ENCODE peak calls at places on chromosome 1, in nine cellular contexts. N, G, X, H, L, W, A, M and U are unnamed samples. For H3K4me1, the result is how much of the 10 kb centered on the place peaks cover.

GRCh38 chr1:229407206-229408026 is 26.5 kb downstream of the ACTA1 start:
- DNase-seq in X (no peak), M (no peak), N (no peak), A (no peak), L (peak), G (no peak), W (no peak), H (no peak), U (no peak)

GRCh38 chr1:237386362-237387143 is 344.6 kb downstream of the RYR2 start:
- DNase-seq in X (no peak), A (no peak), N (no peak), W (no peak), L (peak), H (no peak), M (peak), G (no peak), U (no peak)

GRCh38 chr1:32988665-32989064 is 24.1 kb upstream of the RNF19B start:
- DNase-seq in G (peak), W (no peak), A (no peak), M (peak), X (no peak), N (no peak), L (peak), H (no peak), U (no peak)

GRCh38 chr1:3065797-3066196 is 3.2 kb upstream of the PRDM16 start:
- DNase-seq in W (no peak), G (peak), A (no peak), X (no peak), N (no peak), H (no peak), M (no peak), L (no peak), U (no peak)

GRCh38 chr1:109792056-109792831 is 28.5 kb upstream of the EPS8L3 start:
- DNase-seq in L (peak), H (peak), G (peak), W (peak), X (no peak), M (peak), A (peak), N (peak), U (no peak)

GRCh38 chr1:88741413-88741812 is 57.3 kb downstream of the PKN2 start:
- DNase-seq in N (no peak), A (no peak), M (no peak), G (no peak), W (no peak), L (peak), X (no peak), H (no peak), U (no peak)

GRCh38 chr1:235843458-235843857 is 23.2 kb downstream of the LYST start:
- DNase-seq in A (no peak), L (peak), W (no peak), N (no peak), M (peak), X (no peak), H (no peak), G (no peak), U (no peak)

GRCh38 chr1:75795703-75796193 is 934 bp upstream of the MSH4 start:
- DNase-seq in G (no peak), H (no peak), X (no peak), A (no peak), M (no peak), W (no peak), N (no peak), L (no peak), U (no peak)

GRCh38 chr1:20634594-20635084 is 1.4 kb downstream of the PINK1 start:
- DNase-seq in G (no peak), M (no peak), H (no peak), A (peak), W (no peak), N (no peak), X (no peak), L (peak), U (no peak)

GRCh38 chr1:56436912-56437403 is 142.4 kb downstream of the PLPP3 start:
- DNase-seq in G (no peak), W (no peak), L (no peak), M (no peak), H (no peak), A (no peak), X (no peak), N (no peak), U (no peak)

GRCh38 chr1:32924881-32925344 is 23.7 kb upstream of the TMEM54 start:
- DNase-seq in G (no peak), X (no peak), M (no peak), A (no peak), W (peak), H (no peak), L (no peak), N (no peak), U (peak)

GRCh38 chr1:26853156-26853555 is 9.8 kb upstream of the SFN start:
- DNase-seq in X (peak), G (peak), L (peak), A (peak), H (peak), N (peak), M (peak), W (peak), U (peak)

GRCh38 chr1:160342520-160342919 is 530 bp downstream of the COPA start:
- DNase-seq in L (no peak), X (no peak), M (peak), A (no peak), W (no peak), G (no peak), N (no peak), H (no peak), U (no peak)

GRCh38 chr1:204829133-204829532 is 41.5 kb upstream of the NFASC start:
- DNase-seq in N (no peak), L (no peak), G (no peak), A (no peak), M (no peak), H (no peak), X (no peak), W (no peak), U (no peak)

GRCh38 chr1:75908717-75909152 is 23.5 kb downstream of the ASB17 start:
- DNase-seq in W (no peak), G (no peak), N (no peak), M (peak), A (no peak), H (no peak), L (peak), X (no peak), U (no peak)

GRCh38 chr1:85330711-85331290 is 54.4 kb upstream of the BCL10 start:
- DNase-seq in G (no peak), H (no peak), N (no peak), L (peak), A (peak), X (no peak), W (peak), M (peak), U (no peak)

GRCh38 chr1:165686971-165687433 is 11.4 kb downstream of the ALDH9A1 start:
- DNase-seq in M (no peak), H (no peak), A (no peak), N (no peak), L (no peak), G (no peak), W (no peak), X (no peak), U (no peak)

GRCh38 chr1:18884419-18884717 is 18.0 kb downstream of the ALDH4A1 start:
- DNase-seq in W (no peak), H (no peak), A (no peak), L (no peak), G (no peak), X (no peak), M (no peak), N (no peak), U (no peak)

GRCh38 chr1:189429610-189430009 is 1048.1 kb downstream of the BRINP3 start:
- DNase-seq in M (peak), W (no peak), G (no peak), L (peak), A (no peak), H (no peak), N (no peak), X (no peak), U (no peak)

GRCh38 chr1:200415693-200416593 is 6.1 kb upstream of the ZNF281 start:
- DNase-seq in G (peak), H (peak), L (peak), N (peak), W (no peak), X (no peak), M (peak), A (peak), U (no peak)

GRCh38 chr1:205437570-205437969 is 15.7 kb upstream of the LEMD1 start:
- DNase-seq in N (no peak), G (no peak), M (no peak), W (no peak), X (no peak), L (no peak), H (peak), A (no peak), U (no peak)

GRCh38 chr1:158227904-158228623 is 26.2 kb upstream of the CD1A start:
- DNase-seq in A (no peak), X (no peak), H (no peak), N (no peak), W (no peak), L (no peak), M (no peak), G (no peak), U (no peak)

GRCh38 chr1:245671966-245672767 is 517.4 kb downstream of the KIF26B start:
- DNase-seq in N (no peak), M (no peak), G (no peak), H (no peak), W (no peak), X (no peak), L (no peak), A (no peak), U (no peak)

GRCh38 chr1:57550092-57550491 is 126.2 kb upstream of the DAB1 start:
- DNase-seq in N (no peak), L (no peak), X (no peak), M (no peak), G (no peak), A (no peak), H (no peak), W (no peak), U (no peak)

GRCh38 chr1:76023669-76024407 is 50.7 kb upstream of the ST6GALNAC3 start:
- DNase-seq in A (no peak), M (no peak), X (no peak), W (no peak), G (no peak), L (peak), N (no peak), H (no peak), U (no peak)

GRCh38 chr1:45014403-45015028 is 2.5 kb downstream of the UROD start:
- DNase-seq in A (peak), L (peak), X (peak), W (peak), N (peak), M (peak), G (peak), H (peak), U (peak)

GRCh38 chr1:219174672-219175564 is 1.2 kb downstream of the LYPLAL1 start:
- DNase-seq in X (no peak), G (no peak), W (no peak), H (no peak), A (peak), M (peak), N (no peak), L (peak), U (no peak)

GRCh38 chr1:11784993-11785769 is 20.6 kb downstream of the MTHFR start:
- DNase-seq in N (no peak), M (peak), W (peak), G (peak), A (peak), X (no peak), L (peak), H (peak), U (peak)

GRCh38 chr1:153526132-153526543 is 9.7 kb downstream of the S100A6 start:
- DNase-seq in M (no peak), W (no peak), N (no peak), L (no peak), X (no peak), H (no peak), G (peak), A (no peak), U (no peak)

GRCh38 chr1:31064685-31065309 is 720 bp downstream of the PUM1 start:
- DNase-seq in M (peak), G (no peak), A (no peak), W (peak), H (peak), L (peak), N (no peak), X (no peak), U (peak)

GRCh38 chr1:73194965-73195364 is 912.6 kb upstream of the NEGR1 start:
- DNase-seq in A (no peak), W (no peak), H (no peak), X (no peak), N (no peak), M (no peak), L (no peak), G (no peak), U (no peak)

GRCh38 chr1:61588736-61589381 is 136.1 kb downstream of the TM2D1 start:
- DNase-seq in A (peak), L (peak), N (no peak), H (no peak), W (peak), M (peak), X (peak), G (no peak), U (peak)

GRCh38 chr1:183966487-183966886 is 71.0 kb downstream of the COLGALT2 start:
- DNase-seq in A (no peak), H (no peak), G (no peak), L (no peak), W (no peak), M (no peak), X (no peak), N (no peak), U (no peak)

GRCh38 chr1:239237912-239238311 is 148.5 kb upstream of the CHRM3 start:
- DNase-seq in M (no peak), N (no peak), L (no peak), G (no peak), H (no peak), X (no peak), W (no peak), A (no peak), U (no peak)

GRCh38 chr1:200359610-200360163 is 50.1 kb downstream of the ZNF281 start:
- DNase-seq in N (no peak), M (no peak), G (no peak), H (no peak), X (no peak), L (peak), W (no peak), A (no peak), U (no peak)

GRCh38 chr1:32993215-32993566 is 28.6 kb upstream of the RNF19B start:
- DNase-seq in N (no peak), W (no peak), M (no peak), L (no peak), X (no peak), A (no peak), H (no peak), G (peak), U (no peak)

GRCh38 chr1:54645806-54646676 is 4.5 kb downstream of the MROH7 start:
- DNase-seq in H (peak), M (no peak), G (peak), W (peak), A (no peak), N (peak), X (no peak), L (no peak), U (no peak)

GRCh38 chr1:183093821-183094287 is 70.6 kb downstream of the LAMC1 start:
- DNase-seq in M (no peak), L (peak), X (no peak), N (no peak), A (no peak), W (no peak), H (no peak), G (no peak), U (no peak)

GRCh38 chr1:36109041-36109679 is 15.9 kb downstream of the COL8A2 start:
- DNase-seq in X (peak), M (no peak), W (no peak), L (peak), G (no peak), A (no peak), N (no peak), H (no peak), U (no peak)

GRCh38 chr1:29516063-29516820 is 279.9 kb downstream of the PTPRU start:
- DNase-seq in L (no peak), H (no peak), G (peak), M (no peak), X (no peak), W (no peak), N (no peak), A (no peak), U (no peak)
- H3K4me1 ChIP-seq in L (under half), H (under half), G (under half), M (under half), X (under half), W (under half), N (under half), A (under half), U (under half)

GRCh38 chr1:21924503-21925005 is 12.6 kb downstream of the HSPG2 start:
- DNase-seq in G (peak), L (no peak), X (no peak), W (no peak), H (no peak), A (no peak), N (no peak), M (peak), U (no peak)
- H3K4me1 ChIP-seq in G (half or more), L (half or more), X (under half), W (half or more), H (under half), A (under half), N (half or more), M (half or more), U (under half)

GRCh38 chr1:42934111-42934510 is 24.6 kb downstream of the SLC2A1 start:
- DNase-seq in A (peak), N (no peak), L (no peak), G (peak), H (peak), X (no peak), M (no peak), W (no peak), U (no peak)
- H3K4me1 ChIP-seq in A (under half), N (under half), L (under half), G (under half), H (under half), X (half or more), M (under half), W (half or more), U (half or more)

DNA sequence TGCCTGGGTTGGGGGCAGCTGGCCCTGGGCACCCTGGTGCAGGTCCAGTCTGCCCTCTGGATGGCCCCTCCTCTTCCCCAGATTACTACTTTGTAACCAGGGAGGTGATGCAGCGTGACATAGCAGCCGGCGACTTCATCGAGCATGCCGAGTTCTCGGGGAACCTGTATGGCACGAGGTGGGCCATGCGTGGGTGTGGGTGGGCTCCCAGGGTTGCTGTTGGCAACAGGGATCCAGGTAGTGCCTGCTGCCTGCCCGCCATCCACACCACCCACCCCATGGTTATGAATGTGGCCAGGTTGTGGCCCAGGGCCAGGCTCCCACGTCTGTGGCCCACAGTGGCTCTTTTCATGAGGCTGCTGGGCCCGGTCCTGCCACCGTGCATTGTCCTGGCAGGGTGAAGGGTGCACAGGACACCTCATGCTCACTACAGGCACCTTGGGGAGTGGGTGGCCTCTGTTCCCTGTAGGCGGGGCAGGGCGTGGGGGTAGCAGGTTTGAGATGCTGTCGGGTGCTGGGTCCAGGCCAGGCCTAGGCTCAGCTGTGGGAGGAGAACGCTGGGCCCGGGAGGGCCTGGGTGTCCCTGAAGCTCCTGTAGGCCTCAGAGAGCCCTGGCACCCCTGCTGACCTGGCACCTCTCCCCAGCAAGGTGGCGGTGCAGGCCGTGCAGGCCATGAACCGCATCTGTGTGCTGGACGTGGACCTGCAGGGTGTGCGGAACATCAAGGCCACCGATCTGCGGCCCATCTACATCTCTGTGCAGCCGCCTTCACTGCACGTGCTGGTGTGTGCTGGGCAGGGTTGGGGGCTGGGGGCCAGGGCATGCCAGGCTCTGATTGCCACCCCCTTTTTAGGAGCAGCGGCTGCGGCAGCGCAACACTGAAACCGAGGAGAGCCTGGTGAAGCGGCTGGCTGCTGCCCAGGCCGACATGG is 2.7 kb upstream of the GJC2 start:
- DNase-seq in M (no peak), G (no peak), W (no peak), X (no peak), L (no peak), A (no peak), H (peak), N (no peak), U (no peak)
- H3K4me1 ChIP-seq in M (under half), G (half or more), W (half or more), X (under half), L (half or more), A (under half), H (under half), N (half or more), U (under half)

GRCh38 chr1:174743654-174744561 is 255.8 kb upstream of the CACYBP start:
- DNase-seq in X (no peak), A (no peak), N (no peak), H (no peak), M (peak), L (peak), G (no peak), W (no peak), U (no peak)
- H3K4me1 ChIP-seq in X (under half), A (under half), N (under half), H (under half), M (under half), L (under half), G (under half), W (under half), U (under half)

DNA sequence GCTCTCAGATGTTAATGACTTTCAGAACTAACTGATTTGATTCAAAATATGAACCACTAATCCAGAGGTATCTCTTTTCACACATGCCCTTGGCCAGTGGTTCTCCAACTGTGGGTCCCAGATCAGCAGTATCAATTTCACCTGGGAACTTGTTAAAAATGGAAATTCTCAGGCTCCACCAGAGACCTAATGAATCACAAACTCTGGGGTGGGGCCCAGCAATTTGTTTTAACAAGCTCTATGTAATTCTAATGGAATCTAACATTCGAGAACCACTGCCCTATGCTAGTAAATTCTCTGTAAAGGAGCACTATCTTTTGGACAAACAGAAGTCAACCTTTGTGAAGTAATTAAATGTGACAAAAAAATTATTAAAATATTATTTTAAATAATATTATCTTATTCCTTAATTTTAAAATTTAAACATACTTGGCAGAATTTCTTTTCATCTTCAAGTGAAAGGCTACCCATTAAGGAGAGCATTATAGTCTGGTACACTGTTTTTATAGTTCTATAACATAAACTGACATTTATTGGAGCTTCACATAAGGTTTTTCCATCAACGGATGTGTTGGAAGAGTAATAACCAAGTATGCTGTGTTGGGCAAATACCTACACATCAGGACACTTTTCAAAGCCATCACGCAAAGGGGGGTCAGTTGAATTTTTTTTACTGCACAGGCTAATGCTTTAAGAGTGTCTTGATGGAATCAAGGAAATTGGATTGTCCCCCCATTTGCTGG is 130.4 kb downstream of the LHX4 start:
- DNase-seq in M (no peak), L (peak), X (no peak), N (no peak), W (no peak), A (no peak), H (no peak), G (no peak), U (no peak)
- H3K4me1 ChIP-seq in M (under half), L (under half), X (under half), N (under half), W (under half), A (under half), H (under half), G (under half), U (under half)